ENCODE peak calls at places on chromosome 1, in seven cellular contexts. M is astrocyte of the spinal cord; Z is central memory CD4-positive, alpha-beta T cell; U is SIG-M5; S is EL; G is A172; H is activated T-cell treated with anti-CD3 and anti-CD28 coated beads, Interleukin-2, amount 50 U/mL, for 1 hour. D is an unnamed sample.

GRCh38 chr1:168535536-168535935 is 8.3 kb downstream of the XCL2 start:
- DNase-seq in M (no peak), Z (peak), H (no peak), U (peak), G (no peak), S (no peak), D (no peak)

GRCh38 chr1:152777510-152778137 is 2.7 kb downstream of the LCE1F start:
- DNase-seq in Z (no peak), U (no peak), M (no peak), S (peak), H (no peak), G (peak), D (no peak)

GRCh38 chr1:170219163-170219562 is 73.4 kb downstream of the NTMT2 start:
- DNase-seq in H (no peak), U (no peak), S (no peak), M (no peak), Z (no peak), G (no peak), D (no peak)

GRCh38 chr1:3805038-3805437 is 8.7 kb upstream of the LRRC47 start:
- DNase-seq in Z (no peak), G (no peak), U (no peak), M (no peak), H (no peak), S (no peak), D (no peak)

GRCh38 chr1:116255486-116255885 is 117.6 kb upstream of the ATP1A1 start:
- DNase-seq in G (no peak), S (no peak), U (no peak), Z (no peak), H (no peak), M (no peak), D (no peak)

GRCh38 chr1:112762541-112763141 is 47.5 kb upstream of the PPM1J start:
- DNase-seq in S (peak), G (no peak), U (no peak), H (no peak), Z (no peak), M (no peak), D (peak)

GRCh38 chr1:109501644-109502367 is 7.7 kb downstream of the AMIGO1 start:
- DNase-seq in S (no peak), G (no peak), U (no peak), H (no peak), Z (no peak), M (no peak), D (peak)

GRCh38 chr1:205927247-205927646 is 16.0 kb downstream of the SLC26A9 start:
- DNase-seq in Z (no peak), S (no peak), M (no peak), U (no peak), G (no peak), H (no peak), D (no peak)

GRCh38 chr1:226978350-226979114 is 38.4 kb downstream of the COQ8A start:
- DNase-seq in G (no peak), S (no peak), U (no peak), H (no peak), M (no peak), Z (no peak), D (no peak)

GRCh38 chr1:89754518-89754917 is 66.3 kb upstream of the LRRC8D start:
- DNase-seq in S (peak), G (no peak), H (no peak), U (peak), M (no peak), Z (no peak), D (no peak)

GRCh38 chr1:203914292-203914691 is 52.9 kb downstream of the SNRPE start:
- DNase-seq in S (no peak), U (no peak), H (no peak), M (no peak), G (no peak), Z (no peak), D (no peak)

GRCh38 chr1:178126261-178126660 is 32.4 kb downstream of the RASAL2 start:
- DNase-seq in S (no peak), H (no peak), G (no peak), Z (no peak), U (no peak), M (no peak), D (no peak)

GRCh38 chr1:151416231-151416630 is 16.9 kb downstream of the PSMB4 start:
- DNase-seq in G (no peak), S (peak), Z (no peak), U (no peak), H (no peak), M (peak), D (no peak)

GRCh38 chr1:42941640-42942330 is 16.9 kb downstream of the SLC2A1 start:
- DNase-seq in Z (no peak), U (no peak), H (peak), G (peak), S (peak), M (peak), D (peak)

GRCh38 chr1:89822999-89823628 is 2.3 kb downstream of the LRRC8D start:
- DNase-seq in M (no peak), H (no peak), G (no peak), Z (no peak), S (peak), U (no peak), D (no peak)

GRCh38 chr1:206117151-206117948 is at the start of gene AVPR1B:
- DNase-seq in U (no peak), G (peak), H (no peak), Z (no peak), M (peak), S (peak), D (peak)

GRCh38 chr1:207218512-207219352 is 102.7 kb upstream of the CD55 start:
- DNase-seq in H (no peak), U (no peak), M (no peak), S (no peak), Z (no peak), G (peak), D (no peak)

GRCh38 chr1:21607549-21608529 is 61.3 kb downstream of the RAP1GAP start:
- DNase-seq in U (peak), G (peak), Z (no peak), H (no peak), S (peak), M (peak), D (peak)

GRCh38 chr1:190474587-190475305 is 2.9 kb downstream of the BRINP3 start:
- DNase-seq in Z (no peak), M (peak), S (no peak), G (no peak), U (no peak), H (no peak), D (peak)

GRCh38 chr1:91278754-91279153 is 125.9 kb downstream of the HFM1 start:
- DNase-seq in Z (no peak), M (peak), G (peak), H (no peak), U (no peak), S (peak), D (no peak)

GRCh38 chr1:28087614-28088167 is 719 bp downstream of the EYA3 start:
- DNase-seq in Z (peak), U (no peak), H (peak), S (peak), M (no peak), G (no peak), D (peak)

GRCh38 chr1:166975361-166976129 is at the start of gene ILDR2:
- DNase-seq in Z (peak), U (no peak), S (peak), G (peak), H (peak), M (peak), D (peak)

GRCh38 chr1:83996621-83997020 is 2.3 kb downstream of the TTLL7 start:
- DNase-seq in S (peak), Z (no peak), G (peak), U (no peak), M (peak), H (no peak), D (no peak)

GRCh38 chr1:6183520-6183989 is 3.4 kb upstream of the CHD5 start:
- DNase-seq in S (peak), M (no peak), Z (no peak), U (no peak), H (no peak), G (no peak), D (no peak)

GRCh38 chr1:32068891-32069590 is 3.7 kb upstream of the TMEM39B start:
- DNase-seq in G (no peak), Z (no peak), U (no peak), M (peak), H (no peak), S (peak), D (peak)

D was measured in islet precursor cell.